ENCODE peak calls at places on chromosomes 1 and 21, in five cellular contexts. Q, G, U, I and Y are unnamed samples.

GRCh38 chr1:24465638-24466037 is 37.0 kb upstream of the RCAN3 start:
- DNase-seq in Q (no peak), G (no peak), U (no peak), I (no peak), Y (no peak)

GRCh38 chr1:167502719-167503452 is 15.4 kb downstream of the CD247 start:
- DNase-seq in Q (peak), G (no peak), U (no peak), I (no peak), Y (no peak)

GRCh38 chr1:18994381-18994780 is 37.9 kb upstream of the IFFO2 start:
- DNase-seq in Q (no peak), G (no peak), U (no peak), I (no peak), Y (no peak)

GRCh38 chr1:12595839-12596821 is 21.9 kb downstream of the DHRS3 start:
- DNase-seq in Q (peak), G (no peak), U (no peak), I (peak), Y (no peak)

GRCh38 chr1:92037400-92037799 is 7.6 kb downstream of the EPHX4 start:
- DNase-seq in Q (no peak), G (no peak), U (no peak), I (no peak), Y (no peak)

GRCh38 chr1:15083578-15083977 is 70.0 kb upstream of the TMEM51 start:
- DNase-seq in Q (no peak), G (no peak), U (no peak), I (peak), Y (no peak)

GRCh38 chr1:174519845-174520244 is 72.1 kb downstream of the GPR52 start:
- DNase-seq in Q (no peak), G (no peak), U (no peak), I (no peak), Y (peak)

GRCh38 chr21:43345046-43345745 is 81.7 kb downstream of the SIK1 start:
- DNase-seq in Q (no peak), G (no peak), U (no peak), I (no peak), Y (no peak)

GRCh38 chr1:71698186-71698585 is 584.2 kb downstream of the NEGR1 start:
- DNase-seq in Q (no peak), G (no peak), U (no peak), I (no peak), Y (no peak)

GRCh38 chr21:39712976-39713375 is 32.0 kb upstream of the IGSF5 start:
- DNase-seq in Q (no peak), G (no peak), U (peak), I (no peak), Y (peak)

GRCh38 chr1:236261033-236261432 is 20.7 kb downstream of the ERO1B start:
- DNase-seq in Q (no peak), G (no peak), U (no peak), I (no peak), Y (no peak)

GRCh38 chr1:48670234-48671020 is 106.3 kb downstream of the BEND5 start:
- DNase-seq in Q (no peak), G (no peak), U (no peak), I (no peak), Y (no peak)

GRCh38 chr1:64516803-64517568 is 47.1 kb downstream of the CACHD1 start:
- DNase-seq in Q (no peak), G (no peak), U (no peak), I (peak), Y (no peak)

GRCh38 chr1:23751050-23751814 is 8.0 kb downstream of the ELOA start:
- DNase-seq in Q (no peak), G (peak), U (no peak), I (peak), Y (peak)